ENCODE peak calls at places on chromosomes 7 and 10, in four cellular contexts. N, W, M and V are unnamed samples.

GRCh38 chr10:71128311-71129010 is 83.9 kb upstream of the UNC5B start:
- DNase-seq in M (peak), N (peak), W (no peak), V (no peak)

GRCh38 chr7:79241288-79242055 is 212.0 kb downstream of the MAGI2 start:
- DNase-seq in M (no peak), N (peak), W (no peak), V (no peak)

GRCh38 chr10:77315511-77316129 is 322.0 kb downstream of the KCNMA1 start:
- DNase-seq in M (no peak), W (no peak), N (no peak), V (no peak)

GRCh38 chr10:67790534-67791408 is 47.2 kb downstream of the DNAJC12 start:
- DNase-seq in M (no peak), N (peak), W (peak), V (no peak)

GRCh38 chr7:36944843-36945242 is 220.5 kb upstream of the AOAH start:
- DNase-seq in W (no peak), N (no peak), M (no peak), V (no peak)

GRCh38 chr10:33273295-33274002 is 61.0 kb downstream of the NRP1 start:
- DNase-seq in N (peak), M (peak), W (no peak), V (peak)

GRCh38 chr7:150450491-150450992 is at the start of gene GIMAP8:
- DNase-seq in W (peak), M (peak), N (no peak), V (no peak)

GRCh38 chr7:67773081-67773480 is 776.4 kb downstream of the TYW1 start:
- DNase-seq in W (no peak), N (no peak), M (no peak), V (no peak)

GRCh38 chr7:73433924-73434700 is 534 bp downstream of the FZD9 start:
- DNase-seq in M (no peak), N (no peak), W (no peak), V (no peak)

GRCh38 chr10:49292565-49293207 is 6.3 kb upstream of the C10orf71 start:
- DNase-seq in M (no peak), W (no peak), N (no peak), V (no peak)